ENCODE peak calls at places on chromosomes 3 and 15, in seven cellular contexts. Z is HFF-Myc, O is mesothelial cell of epicardium, W is astrocyte of the spinal cord, L is AG09319, S is suprapubic skin, G is heart left ventricle. Q is an unnamed sample.
A peak's percentile ranks its signal among the peaks of the same experiment; 100 is the strongest.

GRCh38 chr15:65309882-65310418 is 5.5 kb downstream of the RNU5B-1 start:
- DNase-seq in Z (no peak), O (no peak), W (no peak), L (no peak), S (no peak), G (no peak), Q (no peak)

GRCh38 chr3:136979684-136980083 is 21.9 kb downstream of the IL20RB start:
- DNase-seq in Z (no peak), O (no peak), W (peak; percentile 49), L (no peak), S (no peak), G (no peak), Q (no peak)

GRCh38 chr15:38868326-38869114 is 303.9 kb upstream of the RASGRP1 start:
- DNase-seq in Z (no peak), O (no peak), W (peak; percentile 84), L (peak; percentile 85), S (no peak), G (peak; percentile 34), Q (no peak)

GRCh38 chr3:15215996-15216395 is 9.9 kb downstream of the CAPN7 start:
- DNase-seq in Z (no peak), O (no peak), W (no peak), L (no peak), S (no peak), G (no peak), Q (no peak)

GRCh38 chr3:34005886-34006285 is 207.5 kb downstream of the PDCD6IP start:
- DNase-seq in Z (no peak), O (no peak), W (peak; percentile 47), L (no peak), S (no peak), G (no peak), Q (no peak)

GRCh38 chr15:89155656-89156055 is 65.7 kb downstream of the RLBP1 start:
- DNase-seq in Z (no peak), O (no peak), W (no peak), L (no peak), S (no peak), G (peak; percentile 86), Q (no peak)

GRCh38 chr3:71307884-71308697 is 275.4 kb downstream of the FOXP1 start:
- DNase-seq in Z (no peak), O (no peak), W (no peak), L (no peak), S (no peak), G (no peak), Q (no peak)

GRCh38 chr15:99423186-99424130 is 142.3 kb upstream of the MEF2A start:
- DNase-seq in Z (no peak), O (no peak), W (no peak), L (no peak), S (peak; percentile 65), G (peak; percentile 18), Q (no peak)

GRCh38 chr3:107704477-107704876 is 181.7 kb downstream of the BBX start:
- DNase-seq in Z (no peak), O (no peak), W (peak; percentile 42), L (no peak), S (no peak), G (no peak), Q (no peak)

GRCh38 chr3:176776622-176777021 is 420.7 kb downstream of the TBL1XR1 start:
- DNase-seq in Z (no peak), O (no peak), W (no peak), L (no peak), S (no peak), G (no peak), Q (no peak)

GRCh38 chr15:73941871-73942635 is 15.8 kb downstream of the LOXL1 start:
- DNase-seq in Z (no peak), O (no peak), W (no peak), L (no peak), S (no peak), G (peak; percentile 26), Q (no peak)

GRCh38 chr3:98613616-98614015 is 20.2 kb upstream of the CPOX start:
- DNase-seq in Z (no peak), O (no peak), W (peak; percentile 31), L (no peak), S (no peak), G (no peak), Q (no peak)

GRCh38 chr3:161372321-161373260 is 1.3 kb upstream of the SPTSSB start:
- DNase-seq in Z (no peak), O (peak; percentile 56), W (peak; percentile 8), L (no peak), S (no peak), G (peak; percentile 19), Q (peak; percentile 70)

GRCh38 chr3:10366681-10367101 is 45.8 kb upstream of the SEC13 start:
- DNase-seq in Z (peak; percentile 86), O (no peak), W (peak; percentile 100), L (peak; percentile 83), S (no peak), G (no peak), Q (no peak)

GRCh38 chr3:105365536-105366301 is 990 bp upstream of the ALCAM start:
- DNase-seq in Z (no peak), O (no peak), W (peak; percentile 87), L (no peak), S (peak; percentile 70), G (no peak), Q (no peak)

GRCh38 chr3:197811343-197811742 is 20.3 kb downstream of the LRCH3 start:
- DNase-seq in Z (no peak), O (no peak), W (peak; percentile 65), L (peak; percentile 78), S (no peak), G (peak; percentile 65), Q (no peak)

GRCh38 chr3:129095285-129095684 is 26.3 kb downstream of the RAB43 start:
- DNase-seq in Z (no peak), O (no peak), W (no peak), L (no peak), S (no peak), G (no peak), Q (no peak)

GRCh38 chr3:159989973-159990846 is 1.6 kb downstream of the IL12A start:
- DNase-seq in Z (no peak), O (no peak), W (no peak), L (no peak), S (no peak), G (no peak), Q (no peak)

GRCh38 chr15:48250640-48251076 is 44.6 kb downstream of the SLC12A1 start:
- DNase-seq in Z (peak; percentile 65), O (no peak), W (peak; percentile 82), L (peak; percentile 54), S (no peak), G (no peak), Q (no peak)

GRCh38 chr3:129972301-129972700 is 2.2 kb upstream of the TRH start:
- DNase-seq in Z (no peak), O (no peak), W (no peak), L (no peak), S (no peak), G (no peak), Q (no peak)

GRCh38 chr3:53073553-53074365 is 27.9 kb upstream of the SFMBT1 start:
- DNase-seq in Z (no peak), O (no peak), W (no peak), L (no peak), S (no peak), G (no peak), Q (no peak)

GRCh38 chr3:69791919-69792399 is 52.7 kb downstream of the MITF start:
- DNase-seq in Z (no peak), O (no peak), W (peak; percentile 53), L (peak; percentile 28), S (no peak), G (no peak), Q (no peak)

GRCh38 chr15:41980654-41981323 is 8.4 kb upstream of the EHD4 start:
- DNase-seq in Z (no peak), O (no peak), W (no peak), L (no peak), S (peak; percentile 67), G (peak; percentile 36), Q (peak; percentile 63)

GRCh38 chr15:54082836-54083492 is 104.7 kb downstream of the UNC13C start:
- DNase-seq in Z (no peak), O (peak; percentile 44), W (no peak), L (no peak), S (no peak), G (no peak), Q (no peak)
- TF ChIP-seq CTCF in Z (peak; percentile 51), O (peak; percentile 79), W (peak; percentile 59), L (no peak), S (no peak), G (peak; percentile 19), Q (peak; percentile 83)

DNA sequence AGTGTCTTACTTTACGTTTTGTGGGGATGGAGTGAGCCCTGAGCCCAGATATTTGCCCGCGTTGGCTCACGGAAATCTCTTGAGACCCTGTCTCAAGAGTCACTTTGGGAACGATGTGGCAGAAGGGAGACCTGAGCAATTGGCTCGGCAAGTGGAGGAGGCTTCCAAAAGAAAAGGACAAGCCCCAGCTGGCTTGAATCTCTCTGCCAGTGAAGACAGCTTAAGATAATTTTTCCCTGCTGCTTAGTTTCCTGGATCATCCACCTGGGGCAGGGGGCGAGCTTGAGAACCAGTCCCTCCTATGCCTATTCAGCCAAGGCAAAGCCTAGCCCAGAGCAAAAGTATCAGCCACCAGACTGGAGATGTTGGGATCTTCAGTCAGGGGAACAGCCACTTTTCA is 708 bp downstream of the SEC22A start:
- DNase-seq in Z (no peak), O (peak; percentile 39), W (peak; percentile 12), L (no peak), S (no peak), G (peak; percentile 22), Q (no peak)
- TF ChIP-seq CTCF in Z (no peak), O (no peak), W (peak; percentile 7), L (no peak), S (no peak), G (no peak), Q (no peak)

GRCh38 chr3:39639344-39640236 is 169.8 kb upstream of the MYRIP start:
- DNase-seq in Z (peak; percentile 72), O (no peak), W (peak; percentile 93), L (peak; percentile 72), S (no peak), G (no peak), Q (no peak)

GRCh38 chr3:39638286-39638685 is 170.8 kb downstream of the MOBP start:
- DNase-seq in Z (no peak), O (no peak), W (no peak), L (no peak), S (no peak), G (no peak), Q (no peak)

GRCh38 chr3:39641210-39641718 is 168.1 kb upstream of the MYRIP start:
- DNase-seq in Z (no peak), O (no peak), W (no peak), L (no peak), S (no peak), G (no peak), Q (no peak)

GRCh38 chr3:39637807-39638206 is 170.3 kb downstream of the MOBP start:
- DNase-seq in Z (peak; percentile 14), O (no peak), W (peak; percentile 20), L (no peak), S (no peak), G (no peak), Q (no peak)
- TF ChIP-seq CTCF in Z (peak; percentile 17), O (no peak), W (peak; percentile 29), L (no peak), S (no peak), G (no peak), Q (no peak)

DNA sequence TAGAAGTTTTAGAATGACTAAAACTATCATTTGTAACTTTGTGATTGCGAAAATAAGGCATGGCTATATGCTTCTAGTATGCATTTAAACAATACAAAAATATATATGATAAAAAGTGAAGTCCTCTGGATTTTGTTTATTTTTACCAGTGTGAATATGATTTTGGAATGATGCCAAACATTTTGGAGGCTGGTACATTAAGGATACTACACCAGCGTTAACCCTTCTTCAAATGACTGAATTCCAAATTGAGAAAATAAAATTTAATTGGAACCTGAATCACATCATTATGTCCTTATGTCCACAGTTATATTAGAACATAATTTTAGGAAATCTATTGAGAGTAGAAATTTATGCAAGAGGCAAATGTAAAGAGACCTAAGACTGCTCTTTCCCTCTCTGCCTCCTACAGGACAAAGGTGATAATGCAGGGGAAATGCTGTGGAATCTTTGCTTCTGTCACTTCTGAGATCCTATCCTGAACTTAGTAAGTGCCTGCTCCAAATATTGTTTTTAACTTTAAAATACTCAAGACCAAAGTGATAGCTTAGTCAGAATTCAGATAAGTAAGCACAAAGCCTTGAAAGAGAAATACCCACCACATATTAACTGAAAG is 121.1 kb upstream of the NANOGP8 start:
- DNase-seq in Z (peak; percentile 21), O (no peak), W (peak; percentile 3), L (no peak), S (no peak), G (no peak), Q (no peak)
- TF ChIP-seq CTCF in Z (peak; percentile 67), O (peak; percentile 42), W (peak; percentile 48), L (peak; percentile 4), S (no peak), G (no peak), Q (peak; percentile 70)

Q was measured in type B pancreatic cell.